ENCODE peak calls at places on chromosomes 3 and 15, in seven cellular contexts. One of them, this sample, is unnamed.

GRCh38 chr3:9915252-9916141 is 1.4 kb upstream of the IL17RC start:
- DNase-seq in BJ: no peak
- DNase-seq in psoas muscle: peak; percentile 85
- DNase-seq in stimulated activated naive CD8-positive, alpha-beta T cell treated with anti-CD3 and anti-CD28 coated beads, Interleukin-15, Interleukin-2, amounts not matched to agents 100 U/mL and 50 U/mL, for 24 hours: peak; percentile 58
- DNase-seq in activated T-helper 9 cell treated with anti-CD3 and anti-CD28 coated beads, Interleukin-2, amount 50 U/mL, for 16 hours: no peak
- DNase-seq in H54: no peak
- DNase-seq in tibial nerve: peak; percentile 50
- DNase-seq in this sample: peak; percentile 82

GRCh38 chr3:39427506-39427905 is 21.0 kb downstream of the RPSA start:
- DNase-seq in H54: no peak
- DNase-seq in activated T-helper 9 cell treated with anti-CD3 and anti-CD28 coated beads, Interleukin-2, amount 50 U/mL, for 16 hours: no peak
- DNase-seq in stimulated activated naive CD8-positive, alpha-beta T cell treated with anti-CD3 and anti-CD28 coated beads, Interleukin-15, Interleukin-2, amounts not matched to agents 100 U/mL and 50 U/mL, for 24 hours: no peak
- DNase-seq in psoas muscle: no peak
- DNase-seq in BJ: no peak
- DNase-seq in tibial nerve: no peak
- DNase-seq in this sample: no peak

GRCh38 chr3:174540081-174540480 is 319.1 kb upstream of the NAALADL2 start:
- DNase-seq in BJ: no peak
- DNase-seq in psoas muscle: no peak
- DNase-seq in activated T-helper 9 cell treated with anti-CD3 and anti-CD28 coated beads, Interleukin-2, amount 50 U/mL, for 16 hours: no peak
- DNase-seq in tibial nerve: no peak
- DNase-seq in stimulated activated naive CD8-positive, alpha-beta T cell treated with anti-CD3 and anti-CD28 coated beads, Interleukin-15, Interleukin-2, amounts not matched to agents 100 U/mL and 50 U/mL, for 24 hours: no peak
- DNase-seq in H54: no peak
- DNase-seq in this sample: no peak

GRCh38 chr3:10500717-10501663 is 4.4 kb downstream of the ATP2B2 start:
- DNase-seq in stimulated activated naive CD8-positive, alpha-beta T cell treated with anti-CD3 and anti-CD28 coated beads, Interleukin-15, Interleukin-2, amounts not matched to agents 100 U/mL and 50 U/mL, for 24 hours: no peak
- DNase-seq in activated T-helper 9 cell treated with anti-CD3 and anti-CD28 coated beads, Interleukin-2, amount 50 U/mL, for 16 hours: no peak
- DNase-seq in BJ: no peak
- DNase-seq in tibial nerve: no peak
- DNase-seq in H54: no peak
- DNase-seq in psoas muscle: no peak
- DNase-seq in this sample: no peak

GRCh38 chr15:27853624-27854455 is 245.3 kb downstream of the OCA2 start:
- DNase-seq in psoas muscle: peak; percentile 26
- DNase-seq in BJ: no peak
- DNase-seq in tibial nerve: no peak
- DNase-seq in stimulated activated naive CD8-positive, alpha-beta T cell treated with anti-CD3 and anti-CD28 coated beads, Interleukin-15, Interleukin-2, amounts not matched to agents 100 U/mL and 50 U/mL, for 24 hours: no peak
- DNase-seq in activated T-helper 9 cell treated with anti-CD3 and anti-CD28 coated beads, Interleukin-2, amount 50 U/mL, for 16 hours: no peak
- DNase-seq in H54: no peak
- DNase-seq in this sample: no peak

GRCh38 chr3:111733154-111733553 is 125.9 kb upstream of the PHLDB2 start:
- DNase-seq in H54: no peak
- DNase-seq in BJ: no peak
- DNase-seq in tibial nerve: no peak
- DNase-seq in psoas muscle: no peak
- DNase-seq in activated T-helper 9 cell treated with anti-CD3 and anti-CD28 coated beads, Interleukin-2, amount 50 U/mL, for 16 hours: no peak
- DNase-seq in stimulated activated naive CD8-positive, alpha-beta T cell treated with anti-CD3 and anti-CD28 coated beads, Interleukin-15, Interleukin-2, amounts not matched to agents 100 U/mL and 50 U/mL, for 24 hours: no peak
- DNase-seq in this sample: no peak

GRCh38 chr3:122609798-122610559 is 32.5 kb downstream of the PARP15 start:
- DNase-seq in psoas muscle: no peak
- DNase-seq in tibial nerve: no peak
- DNase-seq in H54: peak; percentile 55
- DNase-seq in stimulated activated naive CD8-positive, alpha-beta T cell treated with anti-CD3 and anti-CD28 coated beads, Interleukin-15, Interleukin-2, amounts not matched to agents 100 U/mL and 50 U/mL, for 24 hours: peak; percentile 11
- DNase-seq in activated T-helper 9 cell treated with anti-CD3 and anti-CD28 coated beads, Interleukin-2, amount 50 U/mL, for 16 hours: no peak
- DNase-seq in BJ: peak; percentile 35
- DNase-seq in this sample: peak; percentile 71

GRCh38 chr3:134675726-134676252 is 25.0 kb upstream of the KY start:
- DNase-seq in activated T-helper 9 cell treated with anti-CD3 and anti-CD28 coated beads, Interleukin-2, amount 50 U/mL, for 16 hours: no peak
- DNase-seq in psoas muscle: no peak
- DNase-seq in H54: no peak
- DNase-seq in tibial nerve: no peak
- DNase-seq in BJ: no peak
- DNase-seq in stimulated activated naive CD8-positive, alpha-beta T cell treated with anti-CD3 and anti-CD28 coated beads, Interleukin-15, Interleukin-2, amounts not matched to agents 100 U/mL and 50 U/mL, for 24 hours: no peak
- DNase-seq in this sample: no peak

GRCh38 chr3:58236527-58237237 is 910 bp upstream of the ABHD6 start:
- DNase-seq in stimulated activated naive CD8-positive, alpha-beta T cell treated with anti-CD3 and anti-CD28 coated beads, Interleukin-15, Interleukin-2, amounts not matched to agents 100 U/mL and 50 U/mL, for 24 hours: no peak
- DNase-seq in BJ: no peak
- DNase-seq in tibial nerve: no peak
- DNase-seq in activated T-helper 9 cell treated with anti-CD3 and anti-CD28 coated beads, Interleukin-2, amount 50 U/mL, for 16 hours: no peak
- DNase-seq in psoas muscle: no peak
- DNase-seq in H54: no peak
- DNase-seq in this sample: peak; percentile 48

GRCh38 chr3:182393830-182394367 is 399.4 kb upstream of the ATP11B start:
- DNase-seq in tibial nerve: no peak
- DNase-seq in BJ: no peak
- DNase-seq in activated T-helper 9 cell treated with anti-CD3 and anti-CD28 coated beads, Interleukin-2, amount 50 U/mL, for 16 hours: no peak
- DNase-seq in stimulated activated naive CD8-positive, alpha-beta T cell treated with anti-CD3 and anti-CD28 coated beads, Interleukin-15, Interleukin-2, amounts not matched to agents 100 U/mL and 50 U/mL, for 24 hours: no peak
- DNase-seq in H54: no peak
- DNase-seq in psoas muscle: no peak
- DNase-seq in this sample: no peak

GRCh38 chr3:134033315-134033996 is 3.7 kb upstream of the SLCO2A1 start:
- DNase-seq in psoas muscle: no peak
- DNase-seq in tibial nerve: no peak
- DNase-seq in stimulated activated naive CD8-positive, alpha-beta T cell treated with anti-CD3 and anti-CD28 coated beads, Interleukin-15, Interleukin-2, amounts not matched to agents 100 U/mL and 50 U/mL, for 24 hours: no peak
- DNase-seq in BJ: no peak
- DNase-seq in activated T-helper 9 cell treated with anti-CD3 and anti-CD28 coated beads, Interleukin-2, amount 50 U/mL, for 16 hours: no peak
- DNase-seq in H54: no peak
- DNase-seq in this sample: no peak

GRCh38 chr3:169389925-169390253 is 273.6 kb downstream of the MECOM start:
- DNase-seq in psoas muscle: no peak
- DNase-seq in stimulated activated naive CD8-positive, alpha-beta T cell treated with anti-CD3 and anti-CD28 coated beads, Interleukin-15, Interleukin-2, amounts not matched to agents 100 U/mL and 50 U/mL, for 24 hours: no peak
- DNase-seq in tibial nerve: no peak
- DNase-seq in activated T-helper 9 cell treated with anti-CD3 and anti-CD28 coated beads, Interleukin-2, amount 50 U/mL, for 16 hours: no peak
- DNase-seq in BJ: no peak
- DNase-seq in H54: no peak
- DNase-seq in this sample: no peak

GRCh38 chr15:32113224-32113623 is 82.9 kb downstream of the CHRNA7 start:
- DNase-seq in BJ: no peak
- DNase-seq in stimulated activated naive CD8-positive, alpha-beta T cell treated with anti-CD3 and anti-CD28 coated beads, Interleukin-15, Interleukin-2, amounts not matched to agents 100 U/mL and 50 U/mL, for 24 hours: no peak
- DNase-seq in tibial nerve: no peak
- DNase-seq in H54: no peak
- DNase-seq in activated T-helper 9 cell treated with anti-CD3 and anti-CD28 coated beads, Interleukin-2, amount 50 U/mL, for 16 hours: no peak
- DNase-seq in psoas muscle: no peak
- DNase-seq in this sample: no peak

This sample was measured in adipocyte.